ENCODE peak calls at places on chromosomes 16 and 17, in ten cellular contexts. L, R, Y, K, A, P, O, X, F and E are unnamed samples.
A peak's percentile ranks its signal among the peaks of the same experiment; 100 is the strongest.

GRCh38 chr16:70660672-70661350 is 14.5 kb downstream of the IL34 start:
- DNase-seq in L (no peak), R (no peak), Y (peak; percentile 37), K (no peak), A (peak; percentile 39), P (no peak), O (peak; percentile 61), X (no peak), F (no peak), E (no peak)

GRCh38 chr16:8326234-8326633 is 264.1 kb downstream of the TMEM114 start:
- DNase-seq in L (no peak), R (no peak), Y (no peak), K (no peak), A (no peak), P (no peak), O (no peak), X (no peak), F (no peak), E (no peak)

GRCh38 chr16:18979936-18980335 is 3.8 kb upstream of the TMC7 start:
- DNase-seq in L (no peak), R (no peak), Y (no peak), K (no peak), A (no peak), P (no peak), O (no peak), X (no peak), F (peak; percentile 42), E (no peak)

GRCh38 chr16:26561303-26561702 is 505.4 kb upstream of the C16orf82 start:
- DNase-seq in L (no peak), R (no peak), Y (no peak), K (no peak), A (no peak), P (no peak), O (no peak), X (no peak), F (no peak), E (no peak)

GRCh38 chr16:49932943-49933342 is 77.0 kb upstream of the ZNF423 start:
- DNase-seq in L (no peak), R (no peak), Y (no peak), K (peak; percentile 34), A (peak; percentile 45), P (no peak), O (peak; percentile 53), X (no peak), F (no peak), E (no peak)

GRCh38 chr17:69466905-69467630 is 52.6 kb downstream of the MAP2K6 start:
- DNase-seq in L (no peak), R (no peak), Y (no peak), K (peak; percentile 13), A (peak; percentile 68), P (no peak), O (no peak), X (no peak), F (no peak), E (no peak)

GRCh38 chr17:17300624-17301568 is 2.3 kb upstream of the NT5M start:
- DNase-seq in L (peak; percentile 51), R (peak; percentile 29), Y (peak; percentile 68), K (peak; percentile 48), A (peak; percentile 45), P (no peak), O (peak; percentile 73), X (peak; percentile 61), F (peak; percentile 55), E (peak; percentile 91)

GRCh38 chr17:21204923-21205322 is 9.0 kb downstream of the TMEM11 start:
- DNase-seq in L (no peak), R (no peak), Y (no peak), K (no peak), A (no peak), P (no peak), O (no peak), X (peak; percentile 3), F (no peak), E (no peak)

GRCh38 chr16:2042171-2042570 is 5.5 kb downstream of the NTHL1 start:
- DNase-seq in L (no peak), R (no peak), Y (no peak), K (no peak), A (no peak), P (peak; percentile 84), O (peak; percentile 93), X (no peak), F (peak; percentile 82), E (no peak)

GRCh38 chr16:69182730-69183416 is 4.1 kb upstream of the SNTB2 start:
- DNase-seq in L (no peak), R (no peak), Y (no peak), K (no peak), A (no peak), P (no peak), O (no peak), X (no peak), F (no peak), E (peak; percentile 9)

GRCh38 chr16:57883480-57883879 is 81.2 kb upstream of the KIFC3 start:
- DNase-seq in L (no peak), R (no peak), Y (no peak), K (no peak), A (no peak), P (no peak), O (no peak), X (no peak), F (no peak), E (no peak)
- TF ChIP-seq CTCF in L (no peak), R (no peak), Y (no peak), K (no peak), A (no peak), P (no peak), O (no peak), X (no peak), F (no peak), E (no peak)

GRCh38 chr17:63423963-63424362 is 22.1 kb downstream of the CYB561 start:
- DNase-seq in L (no peak), R (no peak), Y (no peak), K (no peak), A (no peak), P (no peak), O (no peak), X (no peak), F (no peak), E (no peak)

GRCh38 chr17:63426917-63427308 is 19.2 kb downstream of the CYB561 start:
- DNase-seq in L (no peak), R (no peak), Y (no peak), K (no peak), A (no peak), P (no peak), O (no peak), X (no peak), F (no peak), E (no peak)

GRCh38 chr17:63423251-63423950 is 22.7 kb downstream of the CYB561 start:
- DNase-seq in L (no peak), R (no peak), Y (peak; percentile 33), K (no peak), A (no peak), P (no peak), O (no peak), X (no peak), F (no peak), E (no peak)

GRCh38 chr17:63425478-63425877 is 20.6 kb downstream of the CYB561 start:
- DNase-seq in L (peak; percentile 59), R (peak; percentile 50), Y (peak; percentile 89), K (peak; percentile 90), A (peak; percentile 78), P (peak; percentile 74), O (peak; percentile 70), X (peak; percentile 78), F (peak; percentile 78), E (peak; percentile 81)

DNA sequence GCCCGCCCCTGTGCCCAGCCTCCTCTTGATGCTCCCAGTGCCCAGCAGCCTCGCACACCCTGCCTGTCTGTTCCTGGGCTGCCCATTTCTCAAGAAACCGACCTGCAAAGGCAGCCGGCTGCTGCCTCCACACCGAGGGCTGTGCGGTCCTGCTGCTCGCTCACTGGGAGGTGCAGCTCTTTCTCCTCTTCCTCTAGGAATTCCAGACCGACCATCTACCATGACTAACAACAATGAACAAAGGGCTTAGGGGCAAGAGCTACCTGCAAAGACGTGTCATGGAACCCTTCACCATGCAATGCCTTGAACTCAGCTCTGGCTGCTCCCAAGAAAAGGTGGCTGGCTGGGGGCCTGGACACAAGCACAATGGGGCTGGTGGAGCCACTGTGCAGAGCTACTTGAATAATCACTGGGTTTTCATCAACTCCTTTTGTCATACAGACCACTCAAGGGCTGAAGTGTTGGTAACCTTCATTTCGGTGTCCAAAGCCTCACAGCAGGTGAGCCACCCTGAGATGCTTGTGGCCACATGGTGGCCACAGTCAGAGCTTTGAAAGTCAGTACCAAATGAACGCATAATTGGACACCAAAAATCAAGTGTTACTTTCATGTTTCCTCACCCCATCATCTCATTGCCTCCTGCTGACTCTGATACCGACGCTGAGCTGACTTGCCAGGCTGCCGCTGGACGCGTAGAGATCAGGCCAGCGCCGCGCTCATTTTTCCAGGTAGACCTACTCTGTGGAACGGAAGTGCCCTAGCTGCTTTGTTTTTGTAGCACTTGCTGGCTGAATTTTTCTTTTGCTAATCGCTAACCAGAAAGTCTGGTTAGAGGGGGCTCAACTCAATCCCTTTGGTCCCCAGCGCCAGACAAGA is 19.8 kb downstream of the CYB561 start:
- DNase-seq in L (no peak), R (no peak), Y (peak; percentile 31), K (no peak), A (no peak), P (no peak), O (peak; percentile 55), X (no peak), F (no peak), E (no peak)
- TF ChIP-seq CTCF in L (no peak), R (no peak), Y (no peak), K (no peak), A (no peak), P (no peak), O (no peak), X (no peak), F (no peak), E (no peak)

DNA sequence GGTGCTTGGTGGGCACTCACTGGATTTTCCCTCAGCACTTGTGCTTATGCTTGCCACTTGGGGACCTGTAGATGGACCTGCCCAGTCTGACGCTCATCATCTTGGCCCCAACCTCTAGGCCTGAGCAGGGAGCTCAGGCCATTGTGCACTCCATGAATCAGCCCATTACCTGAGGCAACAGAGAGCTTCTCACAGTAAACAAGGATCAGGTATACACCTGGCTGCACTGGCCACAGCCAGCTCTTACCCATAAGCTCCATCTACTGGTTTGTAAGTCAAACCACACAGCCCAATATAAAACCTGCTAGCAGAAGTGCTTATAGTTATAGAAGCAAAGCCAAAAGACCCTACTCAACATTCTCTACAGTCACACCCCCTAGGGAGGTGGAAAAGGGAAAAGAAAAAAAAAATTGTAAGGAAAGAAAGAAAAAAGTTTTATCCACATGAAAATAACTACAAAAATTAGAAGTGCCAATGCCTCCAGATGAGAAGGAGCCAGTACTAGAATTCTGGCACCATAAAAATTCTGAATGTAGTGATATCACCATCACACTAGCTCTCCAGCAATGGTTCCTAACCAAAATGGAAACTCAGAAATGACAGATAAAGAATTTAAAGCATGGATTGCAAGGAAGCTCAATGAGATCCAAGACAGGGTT is 87.8 kb upstream of the CDH5 start:
- DNase-seq in L (no peak), R (no peak), Y (peak; percentile 8), K (no peak), A (no peak), P (no peak), O (no peak), X (no peak), F (no peak), E (no peak)
- TF ChIP-seq CTCF in L (peak; percentile 45), R (no peak), Y (no peak), K (no peak), A (no peak), P (no peak), O (no peak), X (no peak), F (no peak), E (no peak)

DNA sequence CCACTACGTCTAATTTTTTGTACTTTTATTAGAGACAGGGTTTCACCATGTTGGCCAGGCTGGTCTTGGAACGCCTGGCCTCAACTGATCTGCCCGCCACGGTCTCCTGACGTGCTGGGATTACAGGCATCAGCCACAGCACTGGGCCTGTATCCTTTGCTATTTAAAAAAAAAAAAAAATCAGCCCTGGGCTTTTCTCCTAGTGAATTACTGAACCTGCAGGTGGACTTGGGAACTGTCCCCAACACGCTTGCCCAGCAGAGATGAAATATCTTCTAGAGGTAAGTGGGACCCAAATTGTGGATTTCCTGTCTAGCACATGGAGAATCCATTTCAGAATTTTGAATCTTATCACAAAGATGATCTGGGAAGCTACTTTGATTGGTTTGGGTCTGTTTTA is 14.8 kb downstream of the CNOT1 start:
- DNase-seq in L (no peak), R (no peak), Y (no peak), K (no peak), A (no peak), P (no peak), O (no peak), X (no peak), F (no peak), E (no peak)
- TF ChIP-seq CTCF in L (no peak), R (no peak), Y (no peak), K (no peak), A (no peak), P (no peak), O (no peak), X (peak; percentile 14), F (no peak), E (no peak)